ENCODE peak calls at places on chromosomes 2 and 18, in eight cellular contexts. F is PC-3, D is mesothelial cell of epicardium, H is cardiac muscle cell, R is IMR-90, T is uterus, E is endothelial cell, L is upper lobe of right lung. I is an unnamed sample.

GRCh38 chr2:169069341-169069740 is at the start of gene DHRS9:
- DNase-seq in F (peak), D (no peak), H (no peak), R (peak), T (no peak), E (no peak), L (peak), I (no peak)

GRCh38 chr2:205934443-205934842 is 151.5 kb downstream of the INO80D start:
- DNase-seq in F (peak), D (no peak), H (no peak), R (no peak), T (no peak), E (no peak), L (no peak), I (no peak)

GRCh38 chr18:394276-394996 is 106.1 kb downstream of the COLEC12 start:
- DNase-seq in F (no peak), D (no peak), H (no peak), R (no peak), T (no peak), E (no peak), L (no peak), I (no peak)

GRCh38 chr18:10791141-10791808 is 265.4 kb downstream of the NAPG start:
- DNase-seq in F (no peak), D (no peak), H (no peak), R (peak), T (no peak), E (no peak), L (no peak), I (no peak)

GRCh38 chr2:144660518-144661316 is 140.8 kb upstream of the ZEB2 start:
- DNase-seq in F (peak), D (no peak), H (no peak), R (peak), T (no peak), E (no peak), L (no peak), I (no peak)

GRCh38 chr2:17878222-17879136 is at the start of gene KCNS3:
- DNase-seq in F (peak), D (peak), H (peak), R (peak), T (peak), E (peak), L (peak), I (peak)

GRCh38 chr18:43277164-43277600 is at the start of gene SYT4:
- DNase-seq in F (peak), D (peak), H (peak), R (peak), T (peak), E (peak), L (peak), I (peak)

GRCh38 chr2:164061129-164061746 is 325.4 kb upstream of the FIGN start:
- DNase-seq in F (peak), D (peak), H (peak), R (peak), T (no peak), E (peak), L (no peak), I (peak)

GRCh38 chr2:144004742-144005141 is 515.2 kb downstream of the ZEB2 start:
- DNase-seq in F (no peak), D (peak), H (no peak), R (no peak), T (no peak), E (no peak), L (no peak), I (no peak)

GRCh38 chr2:8406271-8406670 is 275.6 kb upstream of the ID2 start:
- DNase-seq in F (no peak), D (no peak), H (no peak), R (peak), T (no peak), E (no peak), L (no peak), I (no peak)

GRCh38 chr2:46972438-46972837 is 56.8 kb upstream of the MCFD2 start:
- DNase-seq in F (no peak), D (no peak), H (no peak), R (no peak), T (no peak), E (no peak), L (no peak), I (no peak)

GRCh38 chr2:230071421-230071820 is 2.7 kb upstream of the SLC16A14 start:
- DNase-seq in F (no peak), D (no peak), H (no peak), R (no peak), T (no peak), E (no peak), L (no peak), I (no peak)

GRCh38 chr2:183490930-183491329 is 366.7 kb downstream of the NUP35 start:
- DNase-seq in F (peak), D (no peak), H (peak), R (no peak), T (no peak), E (no peak), L (no peak), I (no peak)

GRCh38 chr18:48786621-48787522 is 163.9 kb downstream of the SMAD7 start:
- DNase-seq in F (no peak), D (no peak), H (no peak), R (no peak), T (peak), E (no peak), L (peak), I (peak)

GRCh38 chr2:81163583-81163982 is 859.0 kb upstream of the LRRTM1 start:
- DNase-seq in F (no peak), D (no peak), H (no peak), R (no peak), T (no peak), E (no peak), L (no peak), I (no peak)

GRCh38 chr18:77112161-77112801 is 20.3 kb downstream of the MBP start:
- DNase-seq in F (no peak), D (no peak), H (no peak), R (no peak), T (no peak), E (no peak), L (no peak), I (no peak)

GRCh38 chr2:207802650-207803049 is 32.9 kb upstream of the FZD5 start:
- DNase-seq in F (no peak), D (no peak), H (no peak), R (no peak), T (no peak), E (no peak), L (no peak), I (no peak)

GRCh38 chr2:20091305-20091991 is 40.0 kb upstream of the LAPTM4A start:
- DNase-seq in F (peak), D (no peak), H (no peak), R (peak), T (peak), E (no peak), L (no peak), I (no peak)

GRCh38 chr2:229715895-229716507 is 1.6 kb upstream of the DNER start:
- DNase-seq in F (peak), D (no peak), H (peak), R (no peak), T (no peak), E (peak), L (no peak), I (peak)

GRCh38 chr2:157838442-157839161 is 37.5 kb downstream of the ACVR1 start:
- DNase-seq in F (peak), D (no peak), H (peak), R (peak), T (no peak), E (no peak), L (no peak), I (peak)

GRCh38 chr2:216424305-216424704 is 12.0 kb downstream of the SMARCAL1 start:
- DNase-seq in F (no peak), D (no peak), H (no peak), R (no peak), T (no peak), E (no peak), L (no peak), I (no peak)

GRCh38 chr2:37418956-37419355 is 74.5 kb downstream of the QPCT start:
- DNase-seq in F (peak), D (no peak), H (no peak), R (peak), T (no peak), E (no peak), L (no peak), I (no peak)

GRCh38 chr18:47558110-47558750 is 306.8 kb upstream of the SKOR2 start:
- DNase-seq in F (no peak), D (no peak), H (no peak), R (no peak), T (no peak), E (no peak), L (no peak), I (no peak)

GRCh38 chr2:17076535-17076934 is 410.9 kb upstream of the CYRIA start:
- DNase-seq in F (no peak), D (no peak), H (no peak), R (no peak), T (no peak), E (no peak), L (no peak), I (no peak)

GRCh38 chr2:274503-274902 is 9.8 kb downstream of the ACP1 start:
- DNase-seq in F (no peak), D (no peak), H (no peak), R (no peak), T (no peak), E (no peak), L (no peak), I (no peak)

GRCh38 chr2:9538000-9538507 is 17.6 kb downstream of the ADAM17 start:
- DNase-seq in F (peak), D (no peak), H (no peak), R (peak), T (no peak), E (no peak), L (no peak), I (no peak)

GRCh38 chr2:97870396-97870843 is 125.3 kb downstream of the TMEM131 start:
- DNase-seq in F (peak), D (no peak), H (peak), R (peak), T (no peak), E (no peak), L (no peak), I (no peak)
- TF ChIP-seq CTCF in F (no peak), D (no peak), H (no peak), R (no peak), T (no peak), E (no peak), L (no peak), I (no peak)

GRCh38 chr2:137886432-137886831 is 77.8 kb upstream of the HNMT start:
- DNase-seq in F (peak), D (no peak), H (peak), R (no peak), T (no peak), E (peak), L (no peak), I (no peak)
- TF ChIP-seq CTCF in F (peak), D (no peak), H (no peak), R (no peak), T (no peak), E (no peak), L (no peak), I (peak)

DNA sequence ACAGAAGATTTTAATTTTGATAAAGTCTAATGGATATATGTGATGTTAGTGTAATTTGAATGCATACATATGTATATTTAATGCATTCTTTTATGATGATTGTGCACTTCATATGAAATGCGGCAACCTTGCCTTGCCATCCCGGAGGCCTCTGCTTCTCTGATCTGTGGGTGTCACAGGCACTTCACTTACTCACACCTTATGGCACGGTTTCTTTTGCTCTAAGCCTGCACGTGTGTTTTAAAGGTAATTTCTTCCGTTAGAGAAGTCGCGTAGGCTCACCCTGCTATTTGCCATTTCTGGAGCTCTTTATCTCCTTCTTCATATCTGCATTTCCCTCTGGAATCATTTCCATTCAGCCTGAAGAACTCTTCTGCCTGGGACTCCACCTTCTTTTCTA is 97.1 kb downstream of the RTP5 start:
- DNase-seq in F (no peak), D (no peak), H (no peak), R (no peak), T (no peak), E (no peak), L (no peak), I (no peak)
- TF ChIP-seq CTCF in F (no peak), D (no peak), H (no peak), R (no peak), T (no peak), E (no peak), L (no peak), I (no peak)

DNA sequence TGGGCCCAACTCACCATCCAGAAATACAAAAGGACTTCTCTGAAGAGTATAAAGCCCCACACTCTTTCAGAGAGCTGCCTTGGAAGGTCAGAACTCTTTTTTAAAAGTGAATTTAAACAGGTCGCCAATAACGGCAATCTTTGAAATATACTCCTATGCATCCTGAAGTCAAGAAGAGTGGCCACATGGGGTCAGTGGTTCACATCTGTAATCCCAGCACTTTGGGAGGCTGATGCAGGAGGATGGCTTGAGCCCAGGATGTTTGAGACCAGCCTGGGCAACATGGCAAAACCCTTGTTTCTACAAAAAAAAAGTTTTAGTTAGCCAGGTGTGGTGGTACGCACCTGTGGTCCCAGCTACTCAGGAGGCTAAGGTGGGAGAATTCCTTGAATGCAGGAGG is 68.1 kb upstream of the FZD7 start:
- DNase-seq in F (peak), D (no peak), H (no peak), R (no peak), T (no peak), E (no peak), L (no peak), I (no peak)
- TF ChIP-seq CTCF in F (peak), D (no peak), H (no peak), R (peak), T (no peak), E (no peak), L (peak), I (no peak)

DNA sequence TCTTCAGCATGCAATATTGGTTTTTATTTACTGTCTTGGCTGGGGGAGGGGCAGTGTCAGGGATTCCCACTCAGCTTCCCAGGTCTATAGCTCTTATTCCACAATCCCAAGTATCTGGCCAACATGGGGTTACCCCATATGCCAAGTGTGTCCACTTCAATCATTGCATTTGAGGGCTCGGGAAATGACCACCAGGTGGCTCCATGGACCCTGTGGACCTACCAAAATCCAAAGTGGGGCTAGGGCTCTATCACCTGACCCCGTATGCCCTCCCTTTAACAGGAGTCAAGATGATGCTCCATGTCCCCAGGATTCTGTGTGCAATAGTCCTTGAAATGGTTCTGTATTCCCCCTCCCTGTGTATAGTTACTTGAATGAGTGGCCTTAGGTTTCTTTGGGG is 12.1 kb upstream of the TRAF3IP1 start:
- DNase-seq in F (no peak), D (no peak), H (no peak), R (no peak), T (no peak), E (no peak), L (peak), I (no peak)
- TF ChIP-seq CTCF in F (peak), D (no peak), H (no peak), R (no peak), T (peak), E (no peak), L (no peak), I (no peak)

GRCh38 chr2:225980372-225980771 is 580.9 kb downstream of the NYAP2 start:
- DNase-seq in F (no peak), D (no peak), H (no peak), R (no peak), T (no peak), E (no peak), L (no peak), I (no peak)
- TF ChIP-seq CTCF in F (no peak), D (no peak), H (no peak), R (no peak), T (no peak), E (no peak), L (no peak), I (no peak)

DNA sequence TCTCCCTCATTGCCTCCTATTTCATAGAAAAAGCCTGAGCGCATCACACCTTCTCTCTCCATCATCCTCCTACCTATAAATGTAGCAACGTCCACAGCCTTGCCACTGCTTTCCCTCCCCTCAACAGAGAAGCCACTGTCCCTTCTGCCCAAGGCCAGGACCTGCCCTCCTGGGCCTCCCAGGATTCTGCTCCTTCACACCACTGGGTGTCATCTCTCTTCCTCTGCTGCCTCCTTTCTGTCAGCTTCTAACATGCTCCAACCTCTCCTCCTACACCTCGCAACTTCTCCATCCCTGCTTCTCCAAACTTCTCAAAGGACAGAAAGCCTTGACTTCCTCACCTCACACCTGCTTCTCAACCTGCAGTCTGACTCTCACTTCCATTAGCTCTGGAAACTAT is 21.2 kb upstream of the ME2 start:
- DNase-seq in F (no peak), D (no peak), H (no peak), R (no peak), T (no peak), E (no peak), L (no peak), I (no peak)
- TF ChIP-seq CTCF in F (no peak), D (no peak), H (no peak), R (no peak), T (no peak), E (no peak), L (no peak), I (no peak)

GRCh38 chr2:212245868-212246267 is 292.7 kb downstream of the ERBB4 start:
- DNase-seq in F (no peak), D (no peak), H (no peak), R (no peak), T (no peak), E (no peak), L (no peak), I (no peak)

GRCh38 chr2:212254331-212254730 is 284.3 kb downstream of the ERBB4 start:
- DNase-seq in F (no peak), D (no peak), H (no peak), R (no peak), T (no peak), E (no peak), L (no peak), I (no peak)

DNA sequence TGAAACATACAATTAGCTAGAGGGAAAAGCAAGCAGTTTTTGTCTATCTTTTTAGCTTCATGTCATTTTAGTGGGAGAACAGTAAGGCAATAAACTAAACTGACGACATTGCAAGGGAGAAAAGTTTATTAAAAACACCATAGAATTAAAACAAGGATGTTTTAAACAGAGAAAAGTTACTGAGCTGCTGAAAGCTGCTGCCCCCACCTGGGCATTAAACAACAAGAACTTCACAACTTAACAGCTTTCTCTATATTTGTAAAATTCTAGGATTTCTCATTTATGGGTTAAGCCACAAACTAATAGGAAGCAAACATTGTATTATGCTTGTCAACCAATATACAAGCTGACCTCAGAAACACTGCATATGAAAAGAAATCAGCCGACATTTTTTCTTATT is 289.2 kb downstream of the ERBB4 start:
- DNase-seq in F (peak), D (no peak), H (no peak), R (peak), T (no peak), E (no peak), L (no peak), I (no peak)
- TF ChIP-seq CTCF in F (peak), D (no peak), H (peak), R (peak), T (no peak), E (no peak), L (no peak), I (no peak)

I was measured in glutamatergic neuron.